ENCODE peak calls at places on chromosomes 4 and X, in six cellular contexts. J is fibroblast of villous mesenchyme; C is CD8-positive, alpha-beta memory T cell; V is head of caudate nucleus; I is SW 1271; T is activated effector memory CD4-positive, alpha-beta T cell treated with anti-CD3 and anti-CD28 coated beads, Interleukin-2, amount 50 U/mL, for 16 hours. O is an unnamed sample.

GRCh38 chr4:32589853-32590252 is 1869.7 kb downstream of the PCDH7 start:
- DNase-seq in J (no peak), C (no peak), V (no peak), I (no peak), T (no peak), O (no peak)

GRCh38 chr4:156781852-156782251 is 189.7 kb downstream of the PDGFC start:
- DNase-seq in J (no peak), C (no peak), V (no peak), I (no peak), T (no peak), O (no peak)

GRCh38 chr4:101101072-101101471 is 246.3 kb downstream of the PPP3CA start:
- DNase-seq in J (no peak), C (no peak), V (no peak), I (no peak), T (no peak), O (no peak)

GRCh38 chr4:100811046-100811445 is 293.2 kb upstream of the EMCN start:
- DNase-seq in J (no peak), C (no peak), V (no peak), I (no peak), T (no peak), O (no peak)

GRCh38 chr4:176964116-176964691 is 171.5 kb upstream of the VEGFC start:
- DNase-seq in J (no peak), C (no peak), V (no peak), I (no peak), T (no peak), O (no peak)

GRCh38 chr4:159434496-159435241 is 331.8 kb downstream of the RAPGEF2 start:
- DNase-seq in J (peak; percentile 53), C (no peak), V (no peak), I (no peak), T (no peak), O (no peak)

GRCh38 chr4:42637861-42638260 is 19.0 kb downstream of the ATP8A1 start:
- DNase-seq in J (no peak), C (no peak), V (no peak), I (no peak), T (no peak), O (no peak)

GRCh38 chr4:133921280-133922195 is 280.1 kb downstream of the PABPC4L start:
- DNase-seq in J (peak; percentile 47), C (no peak), V (no peak), I (no peak), T (no peak), O (no peak)

GRCh38 chrX:38923451-38923969 is 122.3 kb downstream of the MID1IP1 start:
- DNase-seq in J (no peak), C (no peak), V (no peak), I (no peak), T (no peak), O (no peak)

GRCh38 chr4:185782523-185782922 is 29.5 kb downstream of the SORBS2 start:
- DNase-seq in J (peak; percentile 38), C (no peak), V (no peak), I (no peak), T (no peak), O (no peak)

GRCh38 chr4:39846135-39846534 is 131.6 kb downstream of the PDS5A start:
- DNase-seq in J (no peak), C (no peak), V (no peak), I (no peak), T (no peak), O (no peak)

GRCh38 chrX:147803948-147804347 is 107.8 kb upstream of the FMR1 start:
- DNase-seq in J (no peak), C (no peak), V (no peak), I (no peak), T (no peak), O (peak; percentile 12)

GRCh38 chrX:50168305-50168704 is 32.5 kb downstream of the AKAP4 start:
- DNase-seq in J (no peak), C (no peak), V (no peak), I (no peak), T (no peak), O (no peak)

GRCh38 chr4:95417531-95417930 is 131.2 kb downstream of the UNC5C start:
- DNase-seq in J (no peak), C (no peak), V (no peak), I (no peak), T (no peak), O (no peak)

GRCh38 chr4:46388860-46389259 is 1.1 kb downstream of the GABRA2 start:
- DNase-seq in J (peak; percentile 4), C (no peak), V (no peak), I (no peak), T (no peak), O (no peak)

GRCh38 chrX:128425546-128425945 is 373.3 kb upstream of the ACTRT1 start:
- DNase-seq in J (no peak), C (no peak), V (no peak), I (no peak), T (no peak), O (no peak)

GRCh38 chr4:76784237-76784636 is 113.7 kb downstream of the SOWAHB start:
- DNase-seq in J (peak; percentile 13), C (no peak), V (no peak), I (no peak), T (no peak), O (peak; percentile 34)

GRCh38 chrX:13383907-13384306 is 64.1 kb upstream of the ATXN3L start:
- DNase-seq in J (no peak), C (no peak), V (no peak), I (no peak), T (no peak), O (no peak)

GRCh38 chrX:144006811-144007210 is 122.9 kb downstream of the UBE2NL start:
- DNase-seq in J (peak; percentile 58), C (no peak), V (no peak), I (peak; percentile 0), T (no peak), O (no peak)

GRCh38 chr4:126736133-126736518 is 896.6 kb upstream of the INTU start:
- DNase-seq in J (no peak), C (no peak), V (no peak), I (no peak), T (no peak), O (no peak)

GRCh38 chr4:18676136-18676922 is 654.8 kb upstream of the LCORL start:
- DNase-seq in J (no peak), C (no peak), V (no peak), I (no peak), T (no peak), O (no peak)

GRCh38 chr4:19748470-19748869 is 503.2 kb upstream of the SLIT2 start:
- DNase-seq in J (peak; percentile 95), C (no peak), V (no peak), I (no peak), T (no peak), O (no peak)

GRCh38 chrX:50036481-50036880 is 114.1 kb downstream of the CLCN5 start:
- DNase-seq in J (no peak), C (no peak), V (no peak), I (no peak), T (no peak), O (no peak)

GRCh38 chr4:52713456-52713937 is 37.7 kb downstream of the ERVMER34-1 start:
- DNase-seq in J (peak; percentile 19), C (no peak), V (no peak), I (no peak), T (no peak), O (no peak)

GRCh38 chr4:184196730-184197355 is 20.8 kb downstream of the ENPP6 start:
- DNase-seq in J (peak; percentile 2), C (no peak), V (no peak), I (no peak), T (no peak), O (no peak)

GRCh38 chr4:78776729-78777555 is 792 bp downstream of the BMP2K start:
- DNase-seq in J (peak; percentile 60), C (peak; percentile 36), V (no peak), I (no peak), T (peak; percentile 80), O (peak; percentile 73)

GRCh38 chrX:15293471-15293870 is 22.0 kb downstream of the ASB11 start:
- DNase-seq in J (no peak), C (no peak), V (no peak), I (no peak), T (no peak), O (no peak)

GRCh38 chr4:124104628-124105027 is 607.9 kb downstream of the ANKRD50 start:
- DNase-seq in J (no peak), C (no peak), V (no peak), I (no peak), T (no peak), O (no peak)

GRCh38 chr4:177938226-177938625 is 496.0 kb upstream of the AGA start:
- DNase-seq in J (no peak), C (no peak), V (no peak), I (no peak), T (no peak), O (no peak)

GRCh38 chr4:74364649-74365491 is at the start of gene EREG:
- DNase-seq in J (peak; percentile 20), C (no peak), V (no peak), I (no peak), T (peak; percentile 65), O (peak; percentile 64)

GRCh38 chr4:163392328-163392727 is 48.6 kb downstream of the NPY5R start:
- DNase-seq in J (peak; percentile 93), C (no peak), V (no peak), I (no peak), T (no peak), O (no peak)

GRCh38 chrX:42837092-42837726 is 59.2 kb upstream of the PPP1R2C start:
- DNase-seq in J (no peak), C (no peak), V (no peak), I (no peak), T (no peak), O (no peak)

GRCh38 chr4:74374561-74375327 is 9.8 kb downstream of the EREG start:
- DNase-seq in J (peak; percentile 88), C (no peak), V (no peak), I (peak; percentile 84), T (peak; percentile 61), O (peak; percentile 57)